ENCODE peak calls at places on chromosome 6, in nine cellular contexts. One of them, this sample, is unnamed.

GRCh38 chr6:111841822-111842221 is 31.4 kb downstream of the FYN start:
- DNase-seq in H54: no peak
- DNase-seq in posterior cingulate gyrus: no peak
- DNase-seq in CD8-positive, alpha-beta T cell: no peak
- DNase-seq in ELF-1: no peak
- DNase-seq in stimulated activated CD8-positive, alpha-beta memory T cell treated with anti-CD3 and anti-CD28 coated beads, Interleukin-15, amount 100 ng/mL, for 4 hours: no peak
- DNase-seq in activated CD4-positive, alpha-beta T cell treated with anti-CD3 and anti-CD28 coated beads, Interleukin-2, amount 50 U/mL, for 1 hour: no peak
- DNase-seq in activated CD8-positive, alpha-beta memory T cell treated with anti-CD3 and anti-CD28 coated beads, Interleukin-2, amount 50 U/mL, for 4 hours: no peak
- DNase-seq in AML-193: peak
- DNase-seq in this sample: no peak

GRCh38 chr6:29647927-29648642 is 8.8 kb upstream of the MOG start:
- DNase-seq in CD8-positive, alpha-beta T cell: no peak
- DNase-seq in stimulated activated CD8-positive, alpha-beta memory T cell treated with anti-CD3 and anti-CD28 coated beads, Interleukin-15, amount 100 ng/mL, for 4 hours: no peak
- DNase-seq in activated CD8-positive, alpha-beta memory T cell treated with anti-CD3 and anti-CD28 coated beads, Interleukin-2, amount 50 U/mL, for 4 hours: no peak
- DNase-seq in H54: no peak
- DNase-seq in AML-193: peak
- DNase-seq in ELF-1: no peak
- DNase-seq in activated CD4-positive, alpha-beta T cell treated with anti-CD3 and anti-CD28 coated beads, Interleukin-2, amount 50 U/mL, for 1 hour: no peak
- DNase-seq in posterior cingulate gyrus: no peak
- DNase-seq in this sample: no peak

GRCh38 chr6:29626948-29627761 is 5.8 kb downstream of the GABBR1 start:
- DNase-seq in activated CD8-positive, alpha-beta memory T cell treated with anti-CD3 and anti-CD28 coated beads, Interleukin-2, amount 50 U/mL, for 4 hours: no peak
- DNase-seq in CD8-positive, alpha-beta T cell: no peak
- DNase-seq in H54: no peak
- DNase-seq in AML-193: no peak
- DNase-seq in posterior cingulate gyrus: no peak
- DNase-seq in stimulated activated CD8-positive, alpha-beta memory T cell treated with anti-CD3 and anti-CD28 coated beads, Interleukin-15, amount 100 ng/mL, for 4 hours: no peak
- DNase-seq in activated CD4-positive, alpha-beta T cell treated with anti-CD3 and anti-CD28 coated beads, Interleukin-2, amount 50 U/mL, for 1 hour: no peak
- DNase-seq in ELF-1: no peak
- DNase-seq in this sample: peak

GRCh38 chr6:15348528-15348927 is 102.7 kb downstream of the JARID2 start:
- DNase-seq in AML-193: no peak
- DNase-seq in stimulated activated CD8-positive, alpha-beta memory T cell treated with anti-CD3 and anti-CD28 coated beads, Interleukin-15, amount 100 ng/mL, for 4 hours: no peak
- DNase-seq in CD8-positive, alpha-beta T cell: no peak
- DNase-seq in activated CD4-positive, alpha-beta T cell treated with anti-CD3 and anti-CD28 coated beads, Interleukin-2, amount 50 U/mL, for 1 hour: no peak
- DNase-seq in posterior cingulate gyrus: no peak
- DNase-seq in H54: no peak
- DNase-seq in ELF-1: no peak
- DNase-seq in activated CD8-positive, alpha-beta memory T cell treated with anti-CD3 and anti-CD28 coated beads, Interleukin-2, amount 50 U/mL, for 4 hours: no peak
- DNase-seq in this sample: no peak

GRCh38 chr6:143119260-143119659 is 58.6 kb downstream of the AIG1 start:
- DNase-seq in CD8-positive, alpha-beta T cell: no peak
- DNase-seq in posterior cingulate gyrus: no peak
- DNase-seq in activated CD4-positive, alpha-beta T cell treated with anti-CD3 and anti-CD28 coated beads, Interleukin-2, amount 50 U/mL, for 1 hour: no peak
- DNase-seq in H54: no peak
- DNase-seq in AML-193: no peak
- DNase-seq in activated CD8-positive, alpha-beta memory T cell treated with anti-CD3 and anti-CD28 coated beads, Interleukin-2, amount 50 U/mL, for 4 hours: no peak
- DNase-seq in ELF-1: no peak
- DNase-seq in stimulated activated CD8-positive, alpha-beta memory T cell treated with anti-CD3 and anti-CD28 coated beads, Interleukin-15, amount 100 ng/mL, for 4 hours: no peak
- DNase-seq in this sample: no peak

GRCh38 chr6:3759656-3760245 is 8.2 kb upstream of the PXDC1 start:
- DNase-seq in activated CD4-positive, alpha-beta T cell treated with anti-CD3 and anti-CD28 coated beads, Interleukin-2, amount 50 U/mL, for 1 hour: no peak
- DNase-seq in posterior cingulate gyrus: no peak
- DNase-seq in AML-193: no peak
- DNase-seq in CD8-positive, alpha-beta T cell: no peak
- DNase-seq in H54: no peak
- DNase-seq in ELF-1: no peak
- DNase-seq in activated CD8-positive, alpha-beta memory T cell treated with anti-CD3 and anti-CD28 coated beads, Interleukin-2, amount 50 U/mL, for 4 hours: no peak
- DNase-seq in stimulated activated CD8-positive, alpha-beta memory T cell treated with anti-CD3 and anti-CD28 coated beads, Interleukin-15, amount 100 ng/mL, for 4 hours: no peak
- DNase-seq in this sample: no peak

GRCh38 chr6:131134950-131135243 is 370 bp upstream of the AKAP7 start:
- DNase-seq in ELF-1: no peak
- DNase-seq in H54: no peak
- DNase-seq in posterior cingulate gyrus: no peak
- DNase-seq in AML-193: no peak
- DNase-seq in CD8-positive, alpha-beta T cell: no peak
- DNase-seq in activated CD4-positive, alpha-beta T cell treated with anti-CD3 and anti-CD28 coated beads, Interleukin-2, amount 50 U/mL, for 1 hour: no peak
- DNase-seq in stimulated activated CD8-positive, alpha-beta memory T cell treated with anti-CD3 and anti-CD28 coated beads, Interleukin-15, amount 100 ng/mL, for 4 hours: no peak
- DNase-seq in activated CD8-positive, alpha-beta memory T cell treated with anti-CD3 and anti-CD28 coated beads, Interleukin-2, amount 50 U/mL, for 4 hours: no peak
- DNase-seq in this sample: no peak

GRCh38 chr6:5104667-5105066 is 19.5 kb downstream of the PPP1R3G start:
- DNase-seq in activated CD4-positive, alpha-beta T cell treated with anti-CD3 and anti-CD28 coated beads, Interleukin-2, amount 50 U/mL, for 1 hour: no peak
- DNase-seq in CD8-positive, alpha-beta T cell: no peak
- DNase-seq in stimulated activated CD8-positive, alpha-beta memory T cell treated with anti-CD3 and anti-CD28 coated beads, Interleukin-15, amount 100 ng/mL, for 4 hours: no peak
- DNase-seq in ELF-1: peak
- DNase-seq in posterior cingulate gyrus: no peak
- DNase-seq in activated CD8-positive, alpha-beta memory T cell treated with anti-CD3 and anti-CD28 coated beads, Interleukin-2, amount 50 U/mL, for 4 hours: no peak
- DNase-seq in AML-193: no peak
- DNase-seq in H54: no peak
- DNase-seq in this sample: no peak

This sample was measured in right cardiac atrium.